ENCODE peak calls at places on chromosomes 12 and 14, in seven cellular contexts. One of them, this sample, is unnamed.

GRCh38 chr12:125406131-125406530 is 340.9 kb downstream of the AACS start:
- DNase-seq in ecto neural progenitor cell: no peak
- DNase-seq in choroid plexus epithelial cell: no peak
- DNase-seq in stimulated activated CD4-positive, alpha-beta T cell treated with anti-CD3 and anti-CD28 coated beads, Interleukin-4, amount 100 ng/mL, for 48 hours: no peak
- DNase-seq in activated CD4-positive, alpha-beta T cell treated with anti-CD3 and anti-CD28 coated beads, Interleukin-2, amount 50 U/mL, for 24 hours: no peak
- DNase-seq in kidney tubule cell: no peak
- DNase-seq in nephron progenitor cell: no peak
- DNase-seq in this sample: no peak

GRCh38 chr14:95314609-95315008 is 5.1 kb downstream of the CLMN start:
- DNase-seq in ecto neural progenitor cell: no peak
- DNase-seq in choroid plexus epithelial cell: no peak
- DNase-seq in stimulated activated CD4-positive, alpha-beta T cell treated with anti-CD3 and anti-CD28 coated beads, Interleukin-4, amount 100 ng/mL, for 48 hours: peak
- DNase-seq in activated CD4-positive, alpha-beta T cell treated with anti-CD3 and anti-CD28 coated beads, Interleukin-2, amount 50 U/mL, for 24 hours: peak
- DNase-seq in kidney tubule cell: peak
- DNase-seq in nephron progenitor cell: no peak
- DNase-seq in this sample: peak

GRCh38 chr12:6435941-6436715 is 8.6 kb upstream of the CD27 start:
- DNase-seq in ecto neural progenitor cell: no peak
- DNase-seq in choroid plexus epithelial cell: no peak
- DNase-seq in stimulated activated CD4-positive, alpha-beta T cell treated with anti-CD3 and anti-CD28 coated beads, Interleukin-4, amount 100 ng/mL, for 48 hours: no peak
- DNase-seq in activated CD4-positive, alpha-beta T cell treated with anti-CD3 and anti-CD28 coated beads, Interleukin-2, amount 50 U/mL, for 24 hours: no peak
- DNase-seq in kidney tubule cell: no peak
- DNase-seq in nephron progenitor cell: no peak
- DNase-seq in this sample: no peak

GRCh38 chr14:54776361-54777001 is 126.1 kb downstream of the GCH1 start:
- DNase-seq in ecto neural progenitor cell: no peak
- DNase-seq in choroid plexus epithelial cell: peak
- DNase-seq in stimulated activated CD4-positive, alpha-beta T cell treated with anti-CD3 and anti-CD28 coated beads, Interleukin-4, amount 100 ng/mL, for 48 hours: peak
- DNase-seq in activated CD4-positive, alpha-beta T cell treated with anti-CD3 and anti-CD28 coated beads, Interleukin-2, amount 50 U/mL, for 24 hours: peak
- DNase-seq in kidney tubule cell: peak
- DNase-seq in nephron progenitor cell: no peak
- DNase-seq in this sample: peak

GRCh38 chr14:52961060-52961639 is 10.3 kb upstream of the FERMT2 start:
- DNase-seq in ecto neural progenitor cell: peak
- DNase-seq in choroid plexus epithelial cell: peak
- DNase-seq in stimulated activated CD4-positive, alpha-beta T cell treated with anti-CD3 and anti-CD28 coated beads, Interleukin-4, amount 100 ng/mL, for 48 hours: peak
- DNase-seq in activated CD4-positive, alpha-beta T cell treated with anti-CD3 and anti-CD28 coated beads, Interleukin-2, amount 50 U/mL, for 24 hours: no peak
- DNase-seq in kidney tubule cell: peak
- DNase-seq in nephron progenitor cell: peak
- DNase-seq in this sample: peak

GRCh38 chr12:107398101-107398500 is 287.5 kb upstream of the PWP1 start:
- DNase-seq in ecto neural progenitor cell: no peak
- DNase-seq in choroid plexus epithelial cell: peak
- DNase-seq in stimulated activated CD4-positive, alpha-beta T cell treated with anti-CD3 and anti-CD28 coated beads, Interleukin-4, amount 100 ng/mL, for 48 hours: no peak
- DNase-seq in activated CD4-positive, alpha-beta T cell treated with anti-CD3 and anti-CD28 coated beads, Interleukin-2, amount 50 U/mL, for 24 hours: no peak
- DNase-seq in kidney tubule cell: no peak
- DNase-seq in nephron progenitor cell: no peak
- DNase-seq in this sample: no peak

GRCh38 chr12:56221233-56221756 is 427 bp downstream of the RNF41 start:
- DNase-seq in ecto neural progenitor cell: peak
- DNase-seq in choroid plexus epithelial cell: peak
- DNase-seq in stimulated activated CD4-positive, alpha-beta T cell treated with anti-CD3 and anti-CD28 coated beads, Interleukin-4, amount 100 ng/mL, for 48 hours: no peak
- DNase-seq in activated CD4-positive, alpha-beta T cell treated with anti-CD3 and anti-CD28 coated beads, Interleukin-2, amount 50 U/mL, for 24 hours: no peak
- DNase-seq in kidney tubule cell: peak
- DNase-seq in nephron progenitor cell: peak
- DNase-seq in this sample: peak

GRCh38 chr14:99971929-99972747 is 93.1 kb upstream of the EVL start:
- DNase-seq in ecto neural progenitor cell: peak
- DNase-seq in choroid plexus epithelial cell: no peak
- DNase-seq in stimulated activated CD4-positive, alpha-beta T cell treated with anti-CD3 and anti-CD28 coated beads, Interleukin-4, amount 100 ng/mL, for 48 hours: no peak
- DNase-seq in activated CD4-positive, alpha-beta T cell treated with anti-CD3 and anti-CD28 coated beads, Interleukin-2, amount 50 U/mL, for 24 hours: no peak
- DNase-seq in kidney tubule cell: no peak
- DNase-seq in nephron progenitor cell: no peak
- DNase-seq in this sample: peak

GRCh38 chr12:68559984-68560822 is 50.5 kb upstream of the RAP1B start:
- DNase-seq in ecto neural progenitor cell: peak
- DNase-seq in choroid plexus epithelial cell: peak
- DNase-seq in stimulated activated CD4-positive, alpha-beta T cell treated with anti-CD3 and anti-CD28 coated beads, Interleukin-4, amount 100 ng/mL, for 48 hours: no peak
- DNase-seq in activated CD4-positive, alpha-beta T cell treated with anti-CD3 and anti-CD28 coated beads, Interleukin-2, amount 50 U/mL, for 24 hours: no peak
- DNase-seq in kidney tubule cell: peak
- DNase-seq in nephron progenitor cell: no peak
- DNase-seq in this sample: no peak

GRCh38 chr12:104049278-104050257 is at the start of gene GLT8D2:
- DNase-seq in ecto neural progenitor cell: peak
- DNase-seq in choroid plexus epithelial cell: peak
- DNase-seq in stimulated activated CD4-positive, alpha-beta T cell treated with anti-CD3 and anti-CD28 coated beads, Interleukin-4, amount 100 ng/mL, for 48 hours: no peak
- DNase-seq in activated CD4-positive, alpha-beta T cell treated with anti-CD3 and anti-CD28 coated beads, Interleukin-2, amount 50 U/mL, for 24 hours: no peak
- DNase-seq in kidney tubule cell: peak
- DNase-seq in nephron progenitor cell: peak
- DNase-seq in this sample: peak

GRCh38 chr12:66600805-66601392 is 78.0 kb downstream of the GRIP1 start:
- DNase-seq in ecto neural progenitor cell: no peak
- DNase-seq in choroid plexus epithelial cell: no peak
- DNase-seq in stimulated activated CD4-positive, alpha-beta T cell treated with anti-CD3 and anti-CD28 coated beads, Interleukin-4, amount 100 ng/mL, for 48 hours: no peak
- DNase-seq in activated CD4-positive, alpha-beta T cell treated with anti-CD3 and anti-CD28 coated beads, Interleukin-2, amount 50 U/mL, for 24 hours: no peak
- DNase-seq in kidney tubule cell: no peak
- DNase-seq in nephron progenitor cell: no peak
- DNase-seq in this sample: no peak

GRCh38 chr12:46946137-46946536 is 120.3 kb upstream of the SLC38A4 start:
- DNase-seq in ecto neural progenitor cell: no peak
- DNase-seq in choroid plexus epithelial cell: peak
- DNase-seq in stimulated activated CD4-positive, alpha-beta T cell treated with anti-CD3 and anti-CD28 coated beads, Interleukin-4, amount 100 ng/mL, for 48 hours: no peak
- DNase-seq in activated CD4-positive, alpha-beta T cell treated with anti-CD3 and anti-CD28 coated beads, Interleukin-2, amount 50 U/mL, for 24 hours: no peak
- DNase-seq in kidney tubule cell: peak
- DNase-seq in nephron progenitor cell: no peak
- DNase-seq in this sample: no peak

GRCh38 chr12:93135286-93136239 is 206.5 kb upstream of the EEA1 start:
- DNase-seq in ecto neural progenitor cell: no peak
- DNase-seq in choroid plexus epithelial cell: peak
- DNase-seq in stimulated activated CD4-positive, alpha-beta T cell treated with anti-CD3 and anti-CD28 coated beads, Interleukin-4, amount 100 ng/mL, for 48 hours: no peak
- DNase-seq in activated CD4-positive, alpha-beta T cell treated with anti-CD3 and anti-CD28 coated beads, Interleukin-2, amount 50 U/mL, for 24 hours: no peak
- DNase-seq in kidney tubule cell: peak
- DNase-seq in nephron progenitor cell: no peak
- DNase-seq in this sample: peak

GRCh38 chr12:32496946-32497345 is 97.6 kb downstream of the FGD4 start:
- DNase-seq in ecto neural progenitor cell: no peak
- DNase-seq in choroid plexus epithelial cell: peak
- DNase-seq in stimulated activated CD4-positive, alpha-beta T cell treated with anti-CD3 and anti-CD28 coated beads, Interleukin-4, amount 100 ng/mL, for 48 hours: no peak
- DNase-seq in activated CD4-positive, alpha-beta T cell treated with anti-CD3 and anti-CD28 coated beads, Interleukin-2, amount 50 U/mL, for 24 hours: no peak
- DNase-seq in kidney tubule cell: no peak
- DNase-seq in nephron progenitor cell: no peak
- DNase-seq in this sample: no peak

GRCh38 chr12:66132408-66132807 is 1.9 kb upstream of the LLPH start:
- DNase-seq in ecto neural progenitor cell: no peak
- DNase-seq in choroid plexus epithelial cell: peak
- DNase-seq in stimulated activated CD4-positive, alpha-beta T cell treated with anti-CD3 and anti-CD28 coated beads, Interleukin-4, amount 100 ng/mL, for 48 hours: no peak
- DNase-seq in activated CD4-positive, alpha-beta T cell treated with anti-CD3 and anti-CD28 coated beads, Interleukin-2, amount 50 U/mL, for 24 hours: no peak
- DNase-seq in kidney tubule cell: peak
- DNase-seq in nephron progenitor cell: no peak
- DNase-seq in this sample: peak

GRCh38 chr14:73850940-73851339 is 691 bp upstream of the PTGR2 start:
- DNase-seq in ecto neural progenitor cell: no peak
- DNase-seq in choroid plexus epithelial cell: no peak
- DNase-seq in stimulated activated CD4-positive, alpha-beta T cell treated with anti-CD3 and anti-CD28 coated beads, Interleukin-4, amount 100 ng/mL, for 48 hours: no peak
- DNase-seq in activated CD4-positive, alpha-beta T cell treated with anti-CD3 and anti-CD28 coated beads, Interleukin-2, amount 50 U/mL, for 24 hours: no peak
- DNase-seq in kidney tubule cell: peak
- DNase-seq in nephron progenitor cell: no peak
- DNase-seq in this sample: no peak

GRCh38 chr12:81668475-81668874 is 90.7 kb downstream of the PPFIA2 start:
- DNase-seq in ecto neural progenitor cell: no peak
- DNase-seq in choroid plexus epithelial cell: peak
- DNase-seq in stimulated activated CD4-positive, alpha-beta T cell treated with anti-CD3 and anti-CD28 coated beads, Interleukin-4, amount 100 ng/mL, for 48 hours: no peak
- DNase-seq in activated CD4-positive, alpha-beta T cell treated with anti-CD3 and anti-CD28 coated beads, Interleukin-2, amount 50 U/mL, for 24 hours: no peak
- DNase-seq in kidney tubule cell: peak
- DNase-seq in nephron progenitor cell: no peak
- DNase-seq in this sample: peak

GRCh38 chr14:47365248-47365647 is 310.2 kb downstream of the MDGA2 start:
- DNase-seq in ecto neural progenitor cell: no peak
- DNase-seq in choroid plexus epithelial cell: no peak
- DNase-seq in stimulated activated CD4-positive, alpha-beta T cell treated with anti-CD3 and anti-CD28 coated beads, Interleukin-4, amount 100 ng/mL, for 48 hours: no peak
- DNase-seq in activated CD4-positive, alpha-beta T cell treated with anti-CD3 and anti-CD28 coated beads, Interleukin-2, amount 50 U/mL, for 24 hours: no peak
- DNase-seq in kidney tubule cell: no peak
- DNase-seq in nephron progenitor cell: no peak
- DNase-seq in this sample: no peak

GRCh38 chr12:55610598-55610997 is 26.1 kb upstream of the OR10P1 start:
- DNase-seq in ecto neural progenitor cell: no peak
- DNase-seq in choroid plexus epithelial cell: no peak
- DNase-seq in stimulated activated CD4-positive, alpha-beta T cell treated with anti-CD3 and anti-CD28 coated beads, Interleukin-4, amount 100 ng/mL, for 48 hours: no peak
- DNase-seq in activated CD4-positive, alpha-beta T cell treated with anti-CD3 and anti-CD28 coated beads, Interleukin-2, amount 50 U/mL, for 24 hours: no peak
- DNase-seq in kidney tubule cell: no peak
- DNase-seq in nephron progenitor cell: no peak
- DNase-seq in this sample: no peak

GRCh38 chr14:23562822-23563472 is 4.6 kb downstream of the AP1G2 start:
- DNase-seq in ecto neural progenitor cell: peak
- DNase-seq in choroid plexus epithelial cell: peak
- DNase-seq in stimulated activated CD4-positive, alpha-beta T cell treated with anti-CD3 and anti-CD28 coated beads, Interleukin-4, amount 100 ng/mL, for 48 hours: peak
- DNase-seq in activated CD4-positive, alpha-beta T cell treated with anti-CD3 and anti-CD28 coated beads, Interleukin-2, amount 50 U/mL, for 24 hours: no peak
- DNase-seq in kidney tubule cell: peak
- DNase-seq in nephron progenitor cell: peak
- DNase-seq in this sample: peak

GRCh38 chr14:96626916-96627315 is 124.7 kb downstream of the PAPOLA start:
- DNase-seq in ecto neural progenitor cell: peak
- DNase-seq in choroid plexus epithelial cell: no peak
- DNase-seq in stimulated activated CD4-positive, alpha-beta T cell treated with anti-CD3 and anti-CD28 coated beads, Interleukin-4, amount 100 ng/mL, for 48 hours: peak
- DNase-seq in activated CD4-positive, alpha-beta T cell treated with anti-CD3 and anti-CD28 coated beads, Interleukin-2, amount 50 U/mL, for 24 hours: no peak
- DNase-seq in kidney tubule cell: no peak
- DNase-seq in nephron progenitor cell: no peak
- DNase-seq in this sample: no peak

GRCh38 chr14:95527392-95528002 is 7.4 kb upstream of the GLRX5 start:
- DNase-seq in ecto neural progenitor cell: no peak
- DNase-seq in choroid plexus epithelial cell: peak
- DNase-seq in stimulated activated CD4-positive, alpha-beta T cell treated with anti-CD3 and anti-CD28 coated beads, Interleukin-4, amount 100 ng/mL, for 48 hours: no peak
- DNase-seq in activated CD4-positive, alpha-beta T cell treated with anti-CD3 and anti-CD28 coated beads, Interleukin-2, amount 50 U/mL, for 24 hours: no peak
- DNase-seq in kidney tubule cell: peak
- DNase-seq in nephron progenitor cell: peak
- DNase-seq in this sample: peak

GRCh38 chr12:70196732-70197361 is 46.4 kb upstream of the CNOT2 start:
- DNase-seq in ecto neural progenitor cell: no peak
- DNase-seq in choroid plexus epithelial cell: peak
- DNase-seq in stimulated activated CD4-positive, alpha-beta T cell treated with anti-CD3 and anti-CD28 coated beads, Interleukin-4, amount 100 ng/mL, for 48 hours: no peak
- DNase-seq in activated CD4-positive, alpha-beta T cell treated with anti-CD3 and anti-CD28 coated beads, Interleukin-2, amount 50 U/mL, for 24 hours: no peak
- DNase-seq in kidney tubule cell: no peak
- DNase-seq in nephron progenitor cell: no peak
- DNase-seq in this sample: peak

GRCh38 chr12:46664771-46665287 is 161.0 kb downstream of the SLC38A4 start:
- DNase-seq in ecto neural progenitor cell: no peak
- DNase-seq in choroid plexus epithelial cell: peak
- DNase-seq in stimulated activated CD4-positive, alpha-beta T cell treated with anti-CD3 and anti-CD28 coated beads, Interleukin-4, amount 100 ng/mL, for 48 hours: no peak
- DNase-seq in activated CD4-positive, alpha-beta T cell treated with anti-CD3 and anti-CD28 coated beads, Interleukin-2, amount 50 U/mL, for 24 hours: no peak
- DNase-seq in kidney tubule cell: peak
- DNase-seq in nephron progenitor cell: no peak
- DNase-seq in this sample: peak

GRCh38 chr12:81017792-81018191 is 60.1 kb upstream of the ACSS3 start:
- DNase-seq in ecto neural progenitor cell: no peak
- DNase-seq in choroid plexus epithelial cell: no peak
- DNase-seq in stimulated activated CD4-positive, alpha-beta T cell treated with anti-CD3 and anti-CD28 coated beads, Interleukin-4, amount 100 ng/mL, for 48 hours: no peak
- DNase-seq in activated CD4-positive, alpha-beta T cell treated with anti-CD3 and anti-CD28 coated beads, Interleukin-2, amount 50 U/mL, for 24 hours: no peak
- DNase-seq in kidney tubule cell: no peak
- DNase-seq in nephron progenitor cell: no peak
- DNase-seq in this sample: no peak

GRCh38 chr12:10241781-10242180 is 29.1 kb downstream of the GABARAPL1 start:
- DNase-seq in ecto neural progenitor cell: no peak
- DNase-seq in choroid plexus epithelial cell: no peak
- DNase-seq in stimulated activated CD4-positive, alpha-beta T cell treated with anti-CD3 and anti-CD28 coated beads, Interleukin-4, amount 100 ng/mL, for 48 hours: no peak
- DNase-seq in activated CD4-positive, alpha-beta T cell treated with anti-CD3 and anti-CD28 coated beads, Interleukin-2, amount 50 U/mL, for 24 hours: no peak
- DNase-seq in kidney tubule cell: no peak
- DNase-seq in nephron progenitor cell: no peak
- DNase-seq in this sample: no peak